ENCODE peak calls at places on chromosome 14, in nine cellular contexts. M is tibial artery; E is ascending aorta; O is CD4-positive, alpha-beta T cell; C is suprapubic skin; V is RWPE1; K is A549; I is CD4-positive, alpha-beta memory T cell; G is SJSA1. B is an unnamed sample.

GRCh38 chr14:38256358-38256840 is 506 bp upstream of the CLEC14A start:
- DNase-seq in C (no peak), V (no peak), I (no peak), G (no peak), E (no peak), K (no peak), M (no peak), O (no peak), B (no peak)

GRCh38 chr14:73785336-73785833 is 66.2 kb upstream of the PTGR2 start:
- DNase-seq in G (peak), K (no peak), C (no peak), O (no peak), M (no peak), V (no peak), E (no peak), I (no peak), B (no peak)

GRCh38 chr14:56686416-56686815 is 106.8 kb downstream of the TMEM260 start:
- DNase-seq in G (no peak), E (no peak), I (no peak), O (no peak), K (no peak), C (no peak), V (no peak), M (no peak), B (no peak)

GRCh38 chr14:78666336-78667056 is 496.3 kb downstream of the NRXN3 start:
- DNase-seq in C (no peak), M (no peak), V (no peak), K (no peak), G (no peak), I (no peak), O (no peak), E (no peak), B (no peak)

GRCh38 chr14:27390130-27390529 is 792.3 kb upstream of the NOVA1 start:
- DNase-seq in I (no peak), G (no peak), O (no peak), E (no peak), V (no peak), K (no peak), M (no peak), C (no peak), B (no peak)

GRCh38 chr14:39467889-39468524 is 35.8 kb upstream of the FBXO33 start:
- DNase-seq in K (no peak), I (no peak), C (no peak), G (no peak), M (no peak), E (no peak), V (no peak), O (no peak), B (no peak)

GRCh38 chr14:39566795-39567194 is 134.6 kb upstream of the FBXO33 start:
- DNase-seq in K (no peak), E (no peak), G (no peak), M (no peak), I (no peak), O (no peak), C (no peak), V (no peak), B (no peak)

GRCh38 chr14:99249389-99249788 is 22.6 kb downstream of the BCL11B start:
- DNase-seq in O (no peak), M (no peak), G (no peak), E (no peak), V (no peak), K (no peak), C (no peak), I (no peak), B (no peak)

GRCh38 chr14:104708606-104709268 is 15.3 kb upstream of the ADSS1 start:
- DNase-seq in C (no peak), E (peak), K (peak), M (peak), I (peak), O (peak), G (peak), V (peak), B (peak)

DNA sequence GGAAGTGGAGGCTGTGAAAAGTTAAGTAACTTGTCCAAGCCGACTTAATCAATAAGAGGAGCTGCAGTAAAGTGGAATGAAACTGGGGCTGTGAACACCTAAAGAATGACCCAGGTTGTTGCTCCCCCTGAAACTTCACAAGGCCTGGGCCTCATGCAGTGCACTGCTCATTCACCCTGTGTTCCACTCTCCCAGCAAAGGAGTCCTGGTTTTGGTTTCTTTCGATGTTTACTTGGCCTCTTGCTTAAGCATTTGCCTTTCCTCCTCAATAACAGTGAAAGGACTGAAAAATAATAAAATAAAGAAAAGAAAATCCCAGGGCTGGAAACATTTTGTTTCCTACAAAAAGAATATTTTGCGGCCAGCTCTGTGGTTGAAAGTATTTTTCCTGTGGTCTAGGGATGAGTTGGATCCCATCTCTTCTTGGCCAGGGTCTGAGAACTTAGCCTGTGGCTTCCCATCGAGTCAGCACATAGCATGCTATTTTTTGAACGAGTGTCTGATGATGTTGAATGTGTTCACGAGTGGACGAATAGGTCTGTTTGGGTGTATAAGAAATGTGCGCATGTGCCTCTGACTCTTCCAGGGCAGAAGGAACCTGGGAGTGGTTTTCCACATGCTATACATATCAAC is 349.9 kb downstream of the ZFP36L1 start:
- DNase-seq in G (no peak), M (no peak), O (no peak), E (no peak), K (no peak), I (no peak), V (no peak), C (no peak), B (no peak)
- H3K27ac ChIP-seq in G (no peak), M (no peak), O (no peak), E (no peak), K (no peak), I (no peak), V (no peak), C (peak), B (no peak)

DNA sequence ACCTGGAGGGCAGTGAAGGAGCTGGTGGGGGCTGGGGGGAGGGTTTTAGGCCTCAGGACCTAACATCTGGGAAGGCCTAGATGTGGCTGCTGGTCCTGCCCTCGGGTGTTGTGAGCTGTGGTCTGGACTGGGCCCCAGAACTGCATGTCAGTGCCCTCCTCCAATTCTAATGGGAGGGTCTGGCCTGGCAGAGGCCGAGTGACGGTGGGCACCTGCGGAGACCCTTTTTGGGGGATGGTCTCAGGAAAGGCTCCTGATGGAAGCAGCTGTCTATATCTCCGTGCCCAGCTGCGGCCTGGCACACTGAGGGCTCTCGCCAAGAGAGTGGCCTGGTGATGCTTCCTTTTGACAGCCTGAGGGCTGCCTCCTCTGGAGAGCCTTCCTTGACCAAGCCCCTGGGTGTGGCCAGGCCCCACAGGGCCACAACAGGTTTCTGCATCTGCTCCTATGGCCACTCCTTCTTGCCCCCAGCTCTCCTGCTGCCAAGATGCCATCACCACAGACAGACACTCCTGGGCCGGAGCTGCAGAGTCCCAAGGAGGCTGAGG is 5.3 kb downstream of the EXOC3L4 start:
- DNase-seq in I (no peak), G (no peak), E (no peak), O (no peak), M (no peak), V (no peak), C (no peak), K (no peak), B (no peak)
- H3K27ac ChIP-seq in I (no peak), G (no peak), E (no peak), O (no peak), M (no peak), V (no peak), C (no peak), K (peak), B (no peak)

DNA sequence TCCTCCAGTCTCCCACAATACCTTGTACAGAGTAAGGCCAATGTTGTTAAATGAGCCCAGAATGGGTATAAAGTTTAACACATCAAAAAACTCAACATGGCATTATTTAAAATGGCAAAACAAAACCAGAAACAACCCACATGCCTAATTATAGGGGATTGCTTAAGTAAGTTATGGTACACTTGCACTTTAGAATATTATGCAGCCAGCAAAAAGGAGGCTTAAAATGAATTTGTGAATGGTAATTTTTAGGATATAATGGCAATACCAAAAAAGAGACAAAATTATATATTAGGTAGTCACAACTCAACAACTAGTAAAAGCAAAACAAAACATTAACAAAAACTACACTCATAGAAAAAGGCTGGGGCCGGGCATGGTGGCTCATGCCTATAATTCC is 39.7 kb downstream of the SYNE3 start:
- DNase-seq in O (no peak), M (no peak), C (no peak), G (no peak), E (no peak), V (no peak), I (no peak), K (no peak), B (no peak)
- H3K27ac ChIP-seq in O (no peak), M (no peak), C (peak), G (no peak), E (no peak), V (no peak), I (no peak), K (no peak), B (no peak)

GRCh38 chr14:100424504-100425453 is 101.6 kb downstream of the SLC25A47 start:
- DNase-seq in E (no peak), K (no peak), V (no peak), M (no peak), O (no peak), G (no peak), I (no peak), C (no peak), B (no peak)
- H3K27ac ChIP-seq in E (no peak), K (peak), V (peak), M (no peak), O (no peak), G (no peak), I (no peak), C (no peak), B (no peak)

DNA sequence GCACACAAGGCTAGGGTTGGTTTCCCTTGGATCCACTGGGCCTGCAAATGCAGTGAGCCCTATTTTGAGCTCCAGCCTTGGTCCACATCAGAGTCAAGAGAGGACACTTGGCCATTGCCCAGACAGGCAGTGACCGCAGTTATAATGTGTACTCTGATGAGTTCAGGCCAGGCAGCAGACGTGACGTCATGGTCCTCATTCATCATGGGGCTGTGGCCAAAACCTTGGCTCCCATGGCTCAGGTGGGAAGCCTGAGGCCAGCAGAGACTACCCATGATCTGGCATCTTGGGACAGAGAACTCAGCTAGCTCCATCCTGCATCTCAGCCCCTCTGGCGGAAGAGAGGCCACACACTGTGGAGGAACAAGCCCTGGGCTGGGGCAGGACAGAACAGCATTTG is 16.4 kb downstream of the TMEM63C start:
- DNase-seq in O (no peak), V (no peak), I (no peak), K (no peak), C (no peak), M (no peak), E (no peak), G (no peak), B (peak)
- H3K27ac ChIP-seq in O (no peak), V (no peak), I (no peak), K (no peak), C (no peak), M (no peak), E (no peak), G (no peak), B (no peak)

DNA sequence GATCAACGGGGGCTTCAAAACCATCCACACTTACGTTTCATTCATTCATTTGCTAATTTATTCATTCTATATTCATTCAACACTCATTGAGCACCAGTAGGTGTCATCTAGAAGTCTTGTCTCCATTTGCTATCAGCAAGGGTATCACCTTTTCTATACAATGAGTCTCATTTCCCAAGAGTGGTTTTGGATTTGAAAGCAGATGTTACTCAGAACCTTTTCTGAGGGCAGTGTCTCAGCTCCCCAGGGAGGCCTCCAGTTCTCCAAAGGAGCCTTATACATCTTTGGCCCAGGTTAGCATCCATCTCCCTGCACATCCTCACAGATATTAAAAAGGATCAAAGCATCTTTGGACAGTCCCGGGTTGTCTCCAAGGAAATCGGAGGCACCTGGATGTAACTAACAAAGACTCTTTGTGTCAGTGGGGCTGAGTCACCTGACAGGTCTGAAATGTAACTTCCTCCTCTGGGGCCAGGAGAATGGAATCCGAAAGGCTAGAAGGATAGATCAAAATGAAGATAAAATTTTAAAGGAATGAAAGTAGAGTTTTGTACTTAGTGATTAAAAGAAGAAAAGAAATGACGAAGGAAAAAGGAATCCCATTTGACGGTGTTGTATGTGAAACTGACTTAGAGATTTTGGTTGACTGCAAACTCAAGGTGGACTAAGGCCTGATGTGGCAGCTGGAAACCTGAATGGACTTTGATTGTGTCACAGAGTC is 103.0 kb downstream of the VCPKMT start:
- DNase-seq in M (no peak), I (no peak), O (no peak), G (no peak), K (no peak), E (no peak), V (peak), C (no peak), B (no peak)
- H3K27ac ChIP-seq in M (no peak), I (no peak), O (no peak), G (no peak), K (no peak), E (no peak), V (peak), C (peak), B (no peak)

DNA sequence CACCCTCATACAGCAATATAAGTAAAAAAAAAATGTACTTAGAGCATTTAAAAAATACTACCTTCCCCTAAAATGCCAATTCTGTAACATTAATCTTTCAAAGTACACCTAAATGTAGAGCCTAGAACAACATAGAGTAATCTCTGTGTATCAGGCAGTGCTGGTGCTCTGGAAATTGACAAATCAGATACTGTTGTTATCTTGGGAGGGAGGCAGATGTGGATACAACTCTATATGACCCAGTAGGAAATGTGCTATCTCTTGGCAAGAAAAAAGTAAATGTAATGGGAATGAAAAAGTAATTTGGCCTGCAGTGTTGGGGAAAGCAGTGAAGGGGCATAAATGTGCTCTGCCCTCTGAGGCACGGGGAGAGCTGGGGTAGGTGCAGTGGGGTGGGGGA is 62.7 kb downstream of the NIN start:
- DNase-seq in C (no peak), V (no peak), M (no peak), E (no peak), K (no peak), I (no peak), O (no peak), G (no peak), B (no peak)
- H3K27ac ChIP-seq in C (no peak), V (no peak), M (peak), E (peak), K (no peak), I (no peak), O (no peak), G (no peak), B (no peak)

GRCh38 chr14:29926228-29926627 is 1.4 kb downstream of the PRKD1 start:
- DNase-seq in K (no peak), I (no peak), C (no peak), O (no peak), E (no peak), M (no peak), V (no peak), G (peak), B (no peak)
- H3K27ac ChIP-seq in K (peak), I (no peak), C (no peak), O (no peak), E (peak), M (peak), V (no peak), G (no peak), B (peak)

DNA sequence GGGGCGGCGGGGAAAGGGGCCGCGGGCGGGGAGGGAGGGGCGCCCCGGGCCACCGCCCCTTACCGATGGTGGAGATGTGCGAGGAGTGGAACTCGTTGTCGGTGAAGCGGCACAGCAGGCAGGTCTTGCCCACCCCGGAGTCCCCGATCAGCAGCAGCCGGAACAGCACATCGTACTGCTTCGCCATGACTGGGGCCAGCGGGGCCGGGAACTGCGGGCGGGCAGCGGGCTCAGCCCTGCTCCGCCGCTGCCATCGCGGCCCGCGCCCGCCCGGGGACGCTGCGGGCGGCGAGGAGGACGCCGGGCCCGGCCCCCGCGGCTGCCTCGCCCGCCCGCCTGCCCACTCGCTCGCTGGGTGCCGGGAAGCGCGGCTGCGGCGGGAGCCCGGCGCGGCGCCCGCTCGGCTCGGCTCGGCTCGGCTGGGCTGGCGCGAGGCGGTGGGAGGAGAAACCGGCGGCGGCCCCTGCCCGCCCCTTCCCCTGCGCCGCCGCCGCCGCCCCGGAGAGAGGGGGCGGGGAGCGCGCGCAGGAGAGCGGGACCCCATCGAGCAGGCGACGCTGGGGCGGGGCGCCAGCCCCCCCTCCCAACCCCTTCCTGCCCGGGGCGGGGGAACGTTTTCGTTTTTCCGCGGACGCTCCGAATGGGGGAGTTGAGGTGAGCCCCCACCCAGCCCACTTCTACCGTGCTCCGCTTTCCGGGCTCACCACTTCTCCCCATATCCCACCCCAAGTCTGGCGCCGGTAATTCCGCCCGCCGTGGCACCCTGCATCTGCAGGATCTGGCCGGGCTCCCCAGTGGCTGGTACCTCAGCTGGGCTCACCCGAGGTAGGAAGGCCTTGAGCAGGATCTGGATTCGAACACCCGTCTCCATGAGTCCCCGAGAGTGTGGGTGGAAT is at the start of gene RAB15:
- DNase-seq in K (peak), I (peak), V (peak), O (peak), M (peak), C (no peak), G (no peak), E (no peak), B (no peak)
- H3K27ac ChIP-seq in K (peak), I (peak), V (no peak), O (no peak), M (peak), C (no peak), G (no peak), E (peak), B (no peak)

DNA sequence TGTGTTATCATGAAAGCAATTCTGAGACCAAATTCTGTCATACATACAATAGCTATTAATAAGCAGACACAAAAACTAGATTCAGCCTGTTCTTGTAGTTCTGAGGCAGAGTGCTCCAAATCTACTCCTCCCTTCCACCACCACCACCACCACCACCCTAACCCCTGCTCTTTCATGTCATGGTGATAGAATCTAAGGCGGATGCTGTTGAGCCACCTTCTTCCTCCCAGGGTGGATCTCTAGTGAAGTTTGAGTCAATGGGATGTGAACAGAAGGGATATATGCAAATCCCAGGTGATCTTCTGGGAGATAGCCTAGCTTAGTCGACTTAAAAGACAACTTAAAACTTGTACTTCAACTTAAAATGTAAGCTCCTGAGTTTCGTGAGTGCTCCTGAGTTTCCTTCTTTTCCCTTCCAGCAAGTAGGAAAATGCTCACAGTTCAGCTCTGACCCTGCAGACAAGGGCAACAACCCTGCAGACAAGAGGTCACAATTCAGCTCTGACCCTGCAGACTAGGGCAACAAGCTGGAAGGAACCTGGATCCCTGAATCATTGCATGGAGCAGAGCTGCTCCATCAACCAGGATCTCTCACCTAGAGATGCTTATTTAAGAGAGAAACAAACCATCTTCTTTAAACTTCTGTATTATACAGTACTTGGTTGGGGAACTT is 204.1 kb downstream of the TTC8 start:
- DNase-seq in M (no peak), V (no peak), C (no peak), O (no peak), G (no peak), I (no peak), E (no peak), K (no peak), B (no peak)
- H3K27ac ChIP-seq in M (no peak), V (no peak), C (no peak), O (no peak), G (no peak), I (no peak), E (no peak), K (no peak), B (no peak)